ENCODE peak calls at places on chromosomes 6 and 20, in eight cellular contexts. A, V, Q, M, B, S, W and H are unnamed samples.

GRCh38 chr6:4055420-4056041 is 23.4 kb downstream of the FAM217A start:
- DNase-seq in B (no peak), Q (no peak), W (no peak), V (peak; percentile 89), A (peak; percentile 86), M (no peak), S (no peak), H (no peak)

GRCh38 chr6:41488392-41489129 is 57.6 kb upstream of the FOXP4 start:
- DNase-seq in W (no peak), A (peak; percentile 86), M (no peak), S (peak; percentile 46), B (no peak), V (peak; percentile 83), Q (no peak), H (peak; percentile 83)

GRCh38 chr20:54212226-54212625 is 4.3 kb downstream of the PFDN4 start:
- DNase-seq in S (no peak), M (no peak), B (no peak), Q (no peak), W (no peak), A (peak; percentile 86), V (peak; percentile 73), H (no peak)

GRCh38 chr6:8131265-8131897 is 29.0 kb upstream of the EEF1E1 start:
- DNase-seq in B (peak; percentile 14), Q (no peak), W (no peak), A (peak; percentile 77), V (peak; percentile 75), S (peak; percentile 26), M (no peak), H (no peak)

GRCh38 chr6:89411019-89411268 is 1.1 kb downstream of the RRAGD start:
- DNase-seq in Q (no peak), S (no peak), W (no peak), V (no peak), A (no peak), M (no peak), B (no peak), H (no peak)

GRCh38 chr6:34979994-34980393 is 90.9 kb downstream of the ANKS1A start:
- DNase-seq in W (no peak), V (no peak), S (no peak), M (no peak), Q (no peak), B (no peak), A (no peak), H (no peak)

GRCh38 chr20:2093883-2094282 is 7.7 kb upstream of the STK35 start:
- DNase-seq in A (no peak), B (no peak), V (no peak), S (no peak), Q (no peak), M (no peak), W (no peak), H (no peak)

GRCh38 chr20:19737025-19737424 is 21.0 kb upstream of the RIN2 start:
- DNase-seq in A (peak; percentile 50), Q (no peak), M (no peak), V (peak; percentile 46), W (no peak), S (no peak), B (no peak), H (no peak)

GRCh38 chr6:109760208-109760607 is 69.1 kb downstream of the FIG4 start:
- DNase-seq in S (no peak), V (peak; percentile 63), M (no peak), Q (no peak), B (no peak), W (no peak), A (no peak), H (no peak)

GRCh38 chr20:20498081-20498861 is 130.4 kb downstream of the INSM1 start:
- DNase-seq in A (peak; percentile 51), Q (no peak), S (no peak), W (no peak), V (peak; percentile 88), M (no peak), B (peak; percentile 32), H (no peak)

GRCh38 chr20:24877652-24878051 is 71.4 kb upstream of the CST7 start:
- DNase-seq in W (no peak), S (no peak), Q (no peak), A (no peak), M (no peak), V (no peak), B (no peak), H (no peak)

GRCh38 chr6:83633149-83633548 is 75.8 kb downstream of the SNAP91 start:
- DNase-seq in M (no peak), B (no peak), A (no peak), S (no peak), Q (no peak), V (no peak), W (no peak), H (no peak)

GRCh38 chr20:40805592-40805991 is 116.6 kb upstream of the MAFB start:
- DNase-seq in W (no peak), A (no peak), V (no peak), B (no peak), S (no peak), M (no peak), Q (no peak), H (no peak)

GRCh38 chr20:49583669-49584417 is 15.9 kb upstream of the PTGIS start:
- DNase-seq in M (peak; percentile 85), A (peak; percentile 91), S (no peak), Q (no peak), W (no peak), B (no peak), V (peak; percentile 85), H (peak; percentile 89)

GRCh38 chr6:33414592-33415271 is 3.2 kb downstream of the CUTA start:
- DNase-seq in M (no peak), A (peak; percentile 22), S (no peak), B (no peak), Q (no peak), V (peak; percentile 39), W (no peak), H (no peak)

GRCh38 chr20:1934578-1935573 is 39.7 kb downstream of the SIRPA start:
- DNase-seq in B (peak; percentile 54), W (no peak), V (peak; percentile 50), A (peak; percentile 79), M (peak; percentile 88), Q (no peak), S (peak; percentile 61), H (peak; percentile 90)

GRCh38 chr6:1554881-1555569 is 54.7 kb upstream of the FOXC1 start:
- DNase-seq in W (peak; percentile 36), Q (peak; percentile 46), A (peak; percentile 70), B (peak; percentile 74), S (peak; percentile 52), V (peak; percentile 75), M (peak; percentile 89), H (peak; percentile 84)

GRCh38 chr6:166221040-166221439 is 53.4 kb upstream of the TBXT start:
- DNase-seq in Q (no peak), W (no peak), S (no peak), A (no peak), M (no peak), V (peak; percentile 34), B (no peak), H (no peak)

GRCh38 chr6:26031151-26031594 is 56.1 kb upstream of the HFE start:
- DNase-seq in S (no peak), M (no peak), B (no peak), A (peak; percentile 19), W (no peak), Q (no peak), V (peak; percentile 62), H (no peak)

GRCh38 chr6:15389759-15390723 is 144.2 kb downstream of the JARID2 start:
- DNase-seq in Q (no peak), S (no peak), W (peak; percentile 39), M (no peak), V (peak; percentile 35), A (peak; percentile 52), B (no peak), H (no peak)

GRCh38 chr20:49750611-49751396 is 37.1 kb upstream of the B4GALT5 start:
- DNase-seq in S (no peak), V (no peak), W (peak; percentile 61), M (peak; percentile 50), A (peak; percentile 26), Q (no peak), B (no peak), H (no peak)

GRCh38 chr20:48012401-48012974 is 227.2 kb upstream of the SULF2 start:
- DNase-seq in A (peak; percentile 98), B (no peak), Q (no peak), S (no peak), V (peak; percentile 99), W (no peak), M (no peak), H (no peak)

GRCh38 chr6:82248233-82248735 is 740 bp upstream of the IBTK start:
- DNase-seq in A (peak; percentile 64), S (peak; percentile 23), Q (no peak), W (peak; percentile 13), M (no peak), V (peak; percentile 86), B (no peak), H (no peak)

GRCh38 chr6:128554302-128554701 is 33.9 kb upstream of the PTPRK start:
- DNase-seq in V (no peak), Q (no peak), S (no peak), W (no peak), M (no peak), B (no peak), A (no peak), H (no peak)

GRCh38 chr6:37381579-37381978 is 27.8 kb downstream of the RNF8 start:
- DNase-seq in B (no peak), S (no peak), M (no peak), W (peak; percentile 22), V (peak; percentile 78), A (peak; percentile 51), Q (no peak), H (no peak)

GRCh38 chr6:82906951-82907350 is 158.7 kb downstream of the UBE3D start:
- DNase-seq in V (peak; percentile 96), W (no peak), M (no peak), A (peak; percentile 74), B (no peak), Q (no peak), S (no peak), H (no peak)